ENCODE peak calls at places on chromosome 11, in ten cellular contexts. E is nucleus accumbens; B is mucosa of gallbladder; T is stimulated activated CD8-positive, alpha-beta memory T cell treated with anti-CD3 and anti-CD28 coated beads, Interleukin-12 subunit alpha, Interleukin-12 subunit beta, amount 100 ng/mL, for 4 hours; D is H54; V is NCI-H2029; S is K562; U is omental fat pad; M is neural crest cell; I is hypothalamus. K is an unnamed sample.
A peak's percentile ranks its signal among the peaks of the same experiment; 100 is the strongest.

GRCh38 chr11:128291043-128291442 is 296.3 kb downstream of the ETS1 start:
- DNase-seq in D (no peak), S (no peak), E (no peak), T (no peak), M (no peak), V (no peak), B (no peak), U (no peak), I (no peak), K (no peak)

GRCh38 chr11:20087118-20087521 is 73.2 kb downstream of the DBX1 start:
- DNase-seq in M (no peak), B (no peak), U (no peak), V (no peak), S (no peak), D (no peak), T (no peak), E (no peak), I (no peak), K (no peak)

GRCh38 chr11:14093065-14093464 is 130.5 kb downstream of the SPON1 start:
- DNase-seq in D (no peak), M (no peak), S (no peak), U (no peak), B (no peak), T (no peak), V (no peak), E (no peak), I (no peak), K (no peak)

GRCh38 chr11:8442301-8442700 is 151.7 kb downstream of the STK33 start:
- DNase-seq in D (no peak), T (no peak), E (no peak), S (no peak), I (no peak), V (no peak), M (no peak), U (no peak), B (no peak), K (no peak)

GRCh38 chr11:9752091-9752490 is 88.2 kb downstream of the SWAP70 start:
- DNase-seq in I (no peak), E (no peak), M (no peak), T (no peak), V (no peak), S (peak; percentile 17), D (no peak), U (no peak), B (no peak), K (no peak)

GRCh38 chr11:16782226-16782919 is 43.9 kb downstream of the C11orf58 start:
- DNase-seq in B (peak; percentile 47), M (no peak), S (no peak), I (no peak), T (no peak), U (no peak), V (no peak), E (no peak), D (no peak), K (no peak)

GRCh38 chr11:117973446-117973922 is 12.7 kb upstream of the IL10RA start:
- DNase-seq in U (no peak), V (no peak), D (no peak), T (no peak), I (no peak), M (no peak), B (peak; percentile 9), E (no peak), S (no peak), K (no peak)

GRCh38 chr11:126444072-126444471 is 88.6 kb downstream of the ST3GAL4 start:
- DNase-seq in V (no peak), U (no peak), M (no peak), B (no peak), D (no peak), E (peak; percentile 55), S (no peak), I (no peak), T (no peak), K (no peak)

GRCh38 chr11:100918551-100919500 is 210.8 kb downstream of the PGR start:
- DNase-seq in E (peak; percentile 17), U (no peak), T (no peak), M (no peak), I (no peak), S (no peak), B (no peak), V (peak; percentile 27), D (no peak), K (peak; percentile 15)